ENCODE peak calls at places on chromosomes 13 and 19, in eight cellular contexts. H is WERI-Rb-1; T is ascending aorta; L is ELF-1; Q is central memory CD8-positive, alpha-beta T cell; I is activated gamma-delta T cell treated with anti-CD3 and anti-CD28 coated beads, Interleukin-2, amount 50 U/mL, for 16 hours; C is psoas muscle; Y is naive B cell. W is an unnamed sample.
A peak's percentile ranks its signal among the peaks of the same experiment; 100 is the strongest.

GRCh38 chr13:104949840-104950805 is 1585.3 kb downstream of the EFNB2 start:
- DNase-seq in H (no peak), T (no peak), L (no peak), Q (no peak), I (no peak), C (no peak), Y (no peak), W (no peak)

GRCh38 chr19:32012886-32013635 is 332.3 kb upstream of the ZNF507 start:
- DNase-seq in H (no peak), T (no peak), L (no peak), Q (no peak), I (no peak), C (no peak), Y (no peak), W (no peak)

GRCh38 chr13:71808708-71809107 is 58.3 kb downstream of the DACH1 start:
- DNase-seq in H (no peak), T (no peak), L (no peak), Q (no peak), I (no peak), C (no peak), Y (no peak), W (no peak)

GRCh38 chr13:34757441-34757840 is 184.6 kb upstream of the NBEA start:
- DNase-seq in H (no peak), T (no peak), L (no peak), Q (no peak), I (no peak), C (no peak), Y (no peak), W (no peak)

GRCh38 chr13:98169331-98169730 is 7.7 kb downstream of the RNF113B start:
- DNase-seq in H (no peak), T (no peak), L (no peak), Q (no peak), I (no peak), C (no peak), Y (no peak), W (no peak)

GRCh38 chr13:50908371-50908770 is 1.2 kb upstream of the RNASEH2B start:
- DNase-seq in H (no peak), T (no peak), L (no peak), Q (no peak), I (no peak), C (no peak), Y (no peak), W (no peak)

GRCh38 chr13:25085125-25085742 is 10.7 kb upstream of the PABPC3 start:
- DNase-seq in H (peak; percentile 90), T (no peak), L (peak; percentile 42), Q (no peak), I (no peak), C (no peak), Y (no peak), W (no peak)

GRCh38 chr13:48159436-48160225 is 64.7 kb upstream of the MED4 start:
- DNase-seq in H (no peak), T (no peak), L (peak; percentile 13), Q (no peak), I (no peak), C (no peak), Y (no peak), W (no peak)

GRCh38 chr19:1171755-1172352 is 2.2 kb downstream of the SBNO2 start:
- DNase-seq in H (no peak), T (no peak), L (peak; percentile 70), Q (no peak), I (no peak), C (peak; percentile 50), Y (no peak), W (no peak)

GRCh38 chr13:96650301-96650886 is 343.9 kb downstream of the OXGR1 start:
- DNase-seq in H (no peak), T (no peak), L (no peak), Q (no peak), I (no peak), C (no peak), Y (no peak), W (no peak)

GRCh38 chr13:36965767-36966166 is 33.4 kb downstream of the ALG5 start:
- DNase-seq in H (no peak), T (no peak), L (no peak), Q (no peak), I (no peak), C (no peak), Y (no peak), W (no peak)

W was measured in Right ventricle myocardium superior.